ENCODE peak calls at places on chromosomes 16 and 17, in ten cellular contexts. R, G, F, Z, O, S, B, Q, E and C are unnamed samples.
A peak's percentile ranks its signal among the peaks of the same experiment; 100 is the strongest.

GRCh38 chr16:66342294-66342900 is 24.1 kb upstream of the CDH5 start:
- DNase-seq in Q (no peak), E (peak; percentile 23), F (peak; percentile 51), O (peak; percentile 39), B (no peak), G (no peak), Z (no peak), R (no peak), S (no peak), C (no peak)

GRCh38 chr17:78988152-78988551 is 8.4 kb upstream of the LGALS3BP start:
- DNase-seq in G (no peak), R (peak; percentile 4), E (no peak), Z (no peak), S (no peak), Q (no peak), F (no peak), O (peak; percentile 38), B (no peak), C (no peak)

GRCh38 chr17:74770498-74771318 is 5.4 kb downstream of the NAT9 start:
- DNase-seq in S (no peak), R (peak; percentile 64), G (no peak), Q (peak; percentile 75), Z (peak; percentile 54), F (peak; percentile 46), B (no peak), O (peak; percentile 52), E (peak; percentile 57), C (peak; percentile 87)

GRCh38 chr16:46736695-46737094 is 11.4 kb downstream of the MYLK3 start:
- DNase-seq in O (peak; percentile 28), B (no peak), R (no peak), G (peak; percentile 30), E (no peak), Q (no peak), F (peak; percentile 10), Z (no peak), S (peak; percentile 45), C (peak; percentile 67)

GRCh38 chr17:1060991-1061390 is 64.1 kb downstream of the TIMM22 start:
- DNase-seq in O (peak; percentile 94), E (peak; percentile 8), F (peak; percentile 99), Z (no peak), S (peak; percentile 79), B (peak; percentile 1), Q (no peak), R (no peak), G (peak; percentile 98), C (no peak)

GRCh38 chr17:74478369-74479100 is 12.1 kb downstream of the CD300A start:
- DNase-seq in Z (no peak), O (no peak), B (no peak), F (no peak), E (no peak), Q (no peak), G (no peak), R (no peak), S (no peak), C (no peak)

GRCh38 chr16:68297908-68298307 is 12.8 kb downstream of the SLC7A6OS start:
- DNase-seq in F (peak; percentile 34), Z (no peak), B (no peak), Q (peak; percentile 34), R (no peak), S (no peak), G (peak; percentile 55), O (peak; percentile 15), E (no peak), C (no peak)

GRCh38 chr17:56203430-56203829 is 50.2 kb downstream of the ANKFN1 start:
- DNase-seq in E (no peak), G (no peak), Q (no peak), F (peak; percentile 33), S (no peak), R (no peak), Z (no peak), O (no peak), B (peak; percentile 3), C (no peak)

GRCh38 chr16:9408297-9408696 is 316.9 kb downstream of the HAPSTR1 start:
- DNase-seq in Z (no peak), E (no peak), R (no peak), G (no peak), O (no peak), S (no peak), Q (no peak), B (no peak), F (no peak), C (no peak)

GRCh38 chr17:78917451-78918307 is 7.5 kb downstream of the TIMP2 start:
- DNase-seq in R (no peak), E (no peak), Z (no peak), G (no peak), O (no peak), Q (no peak), B (no peak), S (no peak), F (no peak), C (no peak)

GRCh38 chr17:1573932-1574696 is 11.5 kb upstream of the PITPNA start:
- DNase-seq in R (peak; percentile 87), B (no peak), Z (peak; percentile 39), F (peak; percentile 83), Q (peak; percentile 48), O (peak; percentile 83), S (peak; percentile 94), G (peak; percentile 59), E (peak; percentile 81), C (peak; percentile 93)

GRCh38 chr17:62737513-62737912 is 70.6 kb downstream of the MARCHF10 start:
- DNase-seq in Q (no peak), S (no peak), O (no peak), G (no peak), B (no peak), R (no peak), E (peak; percentile 39), F (no peak), Z (no peak), C (no peak)

GRCh38 chr17:72826602-72827001 is 265.9 kb downstream of the SLC39A11 start:
- DNase-seq in Z (no peak), B (no peak), S (no peak), R (no peak), Q (no peak), O (peak; percentile 24), F (peak; percentile 89), G (peak; percentile 82), E (no peak), C (no peak)

GRCh38 chr17:69719474-69720048 is 305.1 kb downstream of the MAP2K6 start:
- DNase-seq in E (no peak), S (no peak), B (no peak), Q (no peak), R (no peak), G (no peak), Z (no peak), O (no peak), F (no peak), C (no peak)

GRCh38 chr17:14297161-14297851 is 3.6 kb upstream of the HS3ST3B1 start:
- DNase-seq in E (no peak), B (peak; percentile 23), R (peak; percentile 21), Q (no peak), S (no peak), G (peak; percentile 66), Z (no peak), F (peak; percentile 70), O (peak; percentile 60), C (no peak)

GRCh38 chr17:22435231-22435974 is 743.1 kb downstream of the KCNJ18 start:
- DNase-seq in E (no peak), G (no peak), Z (no peak), Q (no peak), O (no peak), S (no peak), R (no peak), F (no peak), B (no peak), C (no peak)

GRCh38 chr16:81807767-81808166 is 28.7 kb downstream of the PLCG2 start:
- DNase-seq in E (no peak), Z (no peak), F (no peak), R (no peak), G (no peak), B (no peak), O (no peak), Q (no peak), S (no peak), C (no peak)

GRCh38 chr17:59863607-59864006 is 29.1 kb downstream of the TUBD1 start:
- DNase-seq in F (no peak), Q (no peak), B (no peak), E (no peak), O (no peak), Z (no peak), R (no peak), S (no peak), G (no peak), C (no peak)

GRCh38 chr17:18235743-18236256 is 10.4 kb downstream of the LLGL1 start:
- DNase-seq in Z (no peak), R (no peak), O (peak; percentile 53), E (peak; percentile 26), Q (no peak), G (peak; percentile 47), F (peak; percentile 95), S (no peak), B (no peak), C (no peak)

GRCh38 chr16:58267524-58268243 is 27.1 kb downstream of the PRSS54 start:
- DNase-seq in O (no peak), Z (no peak), R (no peak), E (no peak), B (no peak), G (no peak), F (no peak), Q (no peak), S (no peak), C (no peak)

GRCh38 chr16:49701867-49702494 is 153.9 kb downstream of the ZNF423 start:
- DNase-seq in O (peak; percentile 71), B (no peak), Z (no peak), S (peak; percentile 88), F (no peak), E (no peak), Q (peak; percentile 95), R (peak; percentile 76), G (peak; percentile 20), C (no peak)

GRCh38 chr17:12596961-12597360 is 68.7 kb upstream of the MYOCD start:
- DNase-seq in O (no peak), G (no peak), R (no peak), B (no peak), E (no peak), Z (no peak), Q (no peak), F (no peak), S (no peak), C (no peak)

GRCh38 chr17:28916302-28916934 is 13.5 kb upstream of the DHRS13 start:
- DNase-seq in R (no peak), E (no peak), B (peak; percentile 22), Z (no peak), F (peak; percentile 59), S (no peak), O (peak; percentile 64), G (peak; percentile 53), Q (peak; percentile 47), C (peak; percentile 81)

GRCh38 chr17:50263293-50264262 is 10.7 kb upstream of the TMEM92 start:
- DNase-seq in G (no peak), R (no peak), S (no peak), B (no peak), E (no peak), Q (no peak), Z (no peak), O (no peak), F (no peak), C (peak; percentile 66)

GRCh38 chr16:48126801-48127644 is 28.8 kb downstream of the ABCC12 start:
- DNase-seq in O (peak; percentile 98), E (no peak), B (peak; percentile 55), S (no peak), F (peak; percentile 91), G (peak; percentile 99), Q (peak; percentile 34), Z (peak; percentile 78), R (no peak), C (no peak)

GRCh38 chr17:74543406-74543805 is 2.5 kb downstream of the CD300C start:
- DNase-seq in O (no peak), E (no peak), S (peak; percentile 44), G (no peak), R (no peak), B (no peak), F (no peak), Z (no peak), Q (no peak), C (no peak)

GRCh38 chr16:77437859-77438258 is 3.0 kb upstream of the ADAMTS18 start:
- DNase-seq in F (peak; percentile 7), Q (no peak), G (peak; percentile 49), B (no peak), S (no peak), O (peak; percentile 33), R (no peak), E (no peak), Z (no peak), C (no peak)